ENCODE peak calls at places on chromosomes 5 and 9, in seven cellular contexts. J is HepG2, C is H1, O is GM12891, W is K562, Z is GM12878, H is SK-N-SH. Q is an unnamed sample.

GRCh38 chr9:81535542-81536241 is 153.7 kb downstream of the TLE1 start:
- DNase-seq in W (no peak), C (no peak), J (peak), H (no peak), Z (no peak), O (no peak), Q (no peak)

GRCh38 chr5:134957920-134958608 is 9.6 kb upstream of the CATSPER3 start:
- DNase-seq in O (no peak), W (no peak), C (no peak), J (no peak), Z (no peak), H (no peak), Q (no peak)

GRCh38 chr5:153636713-153637112 is 146.2 kb downstream of the GRIA1 start:
- DNase-seq in H (no peak), O (no peak), J (no peak), C (no peak), W (no peak), Z (no peak), Q (no peak)

GRCh38 chr9:110029422-110029814 is 178.5 kb downstream of the C9orf152 start:
- DNase-seq in Z (no peak), C (no peak), H (no peak), W (no peak), O (no peak), J (peak), Q (no peak)

GRCh38 chr9:135303280-135303647 is 176.3 kb upstream of the PPP1R26 start:
- DNase-seq in O (no peak), C (no peak), J (no peak), H (no peak), Z (no peak), W (no peak), Q (no peak)

GRCh38 chr9:129111762-129112151 is 542 bp downstream of the PTPA start:
- DNase-seq in C (no peak), J (peak), O (peak), W (peak), Z (no peak), H (peak), Q (no peak)

GRCh38 chr5:121384359-121384758 is 467.3 kb upstream of the FTMT start:
- DNase-seq in O (no peak), C (no peak), J (no peak), W (no peak), H (no peak), Z (no peak), Q (no peak)

GRCh38 chr9:135847833-135848232 is 59.5 kb downstream of the CAMSAP1 start:
- DNase-seq in W (no peak), C (no peak), J (no peak), O (no peak), Z (no peak), H (no peak), Q (no peak)

GRCh38 chr5:23433534-23434306 is 73.7 kb upstream of the PRDM9 start:
- DNase-seq in C (no peak), H (no peak), O (no peak), J (no peak), W (no peak), Z (no peak), Q (no peak)

GRCh38 chr5:139389701-139390638 is at the start of gene MZB1:
- DNase-seq in W (no peak), Z (peak), H (no peak), O (peak), C (no peak), J (no peak), Q (peak)

GRCh38 chr5:34905564-34905963 is 9.7 kb downstream of the RAD1 start:
- DNase-seq in O (no peak), H (peak), J (no peak), W (no peak), C (no peak), Z (no peak), Q (no peak)

GRCh38 chr5:73596705-73597328 is 29.2 kb upstream of the ARHGEF28 start:
- DNase-seq in W (peak), C (peak), J (peak), H (peak), O (no peak), Z (no peak), Q (no peak)

GRCh38 chr9:124110307-124110915 is 98.8 kb downstream of the LHX2 start:
- DNase-seq in C (peak), O (peak), H (no peak), J (peak), Z (no peak), W (peak), Q (peak)

GRCh38 chr5:169997736-169998284 is 17.5 kb upstream of the INSYN2B start:
- DNase-seq in Z (no peak), J (no peak), O (no peak), H (no peak), C (no peak), W (no peak), Q (no peak)

GRCh38 chr5:102879741-102880140 is 124.6 kb downstream of the PAM start:
- DNase-seq in W (no peak), C (no peak), Z (no peak), H (no peak), O (no peak), J (no peak), Q (no peak)

GRCh38 chr9:91033802-91034201 is 232.2 kb downstream of the SYK start:
- DNase-seq in J (peak), O (no peak), Z (no peak), C (peak), H (no peak), W (peak), Q (no peak)

GRCh38 chr9:11646831-11647230 is 1034.0 kb upstream of the PTPRD start:
- DNase-seq in H (no peak), O (no peak), Z (no peak), W (no peak), J (no peak), C (no peak), Q (no peak)

GRCh38 chr5:151014680-151015343 is 5.6 kb upstream of the GPX3 start:
- DNase-seq in J (peak), O (no peak), W (no peak), Z (no peak), C (no peak), H (no peak), Q (no peak)

GRCh38 chr9:123643518-123643917 is 286.4 kb downstream of the DENND1A start:
- DNase-seq in H (no peak), C (no peak), Z (no peak), O (no peak), J (no peak), W (no peak), Q (no peak)

GRCh38 chr9:2271426-2271825 is 256.3 kb downstream of the SMARCA2 start:
- DNase-seq in C (no peak), O (peak), W (peak), J (no peak), Z (peak), H (peak), Q (peak)

GRCh38 chr5:27437594-27438200 is 399.3 kb upstream of the CDH9 start:
- DNase-seq in H (no peak), C (no peak), W (no peak), Z (no peak), O (no peak), J (no peak), Q (no peak)

GRCh38 chr5:145598184-145598583 is 237.0 kb downstream of the PRELID2 start:
- DNase-seq in C (no peak), O (no peak), H (no peak), Z (no peak), J (no peak), W (no peak), Q (no peak)

GRCh38 chr9:133906218-133906617 is 85.9 kb downstream of the VAV2 start:
- DNase-seq in H (no peak), Z (no peak), W (no peak), O (no peak), C (no peak), J (no peak), Q (no peak)

GRCh38 chr5:143195496-143195895 is 208.0 kb downstream of the NR3C1 start:
- DNase-seq in Z (no peak), O (no peak), J (no peak), H (no peak), W (no peak), C (no peak), Q (no peak)

GRCh38 chr5:115557667-115558387 is 13.3 kb upstream of the FEM1C start:
- DNase-seq in J (peak), H (no peak), Z (no peak), O (no peak), W (no peak), C (no peak), Q (no peak)

GRCh38 chr5:177455036-177455660 is 8.5 kb downstream of the PRR7 start:
- DNase-seq in J (peak), W (peak), Z (no peak), H (peak), O (peak), C (peak), Q (peak)

GRCh38 chr5:60671899-60672692 is 27.9 kb downstream of the DEPDC1B start:
- DNase-seq in W (no peak), J (peak), C (no peak), H (no peak), O (no peak), Z (no peak), Q (no peak)

GRCh38 chr5:54718647-54719046 is 201.1 kb downstream of the SNX18 start:
- DNase-seq in H (no peak), O (no peak), J (no peak), Z (no peak), W (no peak), C (no peak), Q (no peak)

GRCh38 chr9:27548055-27548741 is 18.6 kb upstream of the MOB3B start:
- DNase-seq in W (no peak), H (peak), J (no peak), C (no peak), Z (no peak), O (no peak), Q (no peak)

GRCh38 chr5:110248921-110249320 is 477.6 kb downstream of the TMEM232 start:
- DNase-seq in J (no peak), H (no peak), O (no peak), C (no peak), W (no peak), Z (no peak), Q (no peak)

GRCh38 chr9:6133346-6134063 is 82.1 kb upstream of the IL33 start:
- DNase-seq in Z (peak), J (no peak), O (peak), C (no peak), H (no peak), W (no peak), Q (peak)
- TF ChIP-seq TAF1 in Z (no peak), J (no peak), O (no peak), C (no peak), H (no peak), W (no peak), Q (no peak)

GRCh38 chr5:10577371-10578291 is 13.8 kb downstream of the ANKRD33B start:
- DNase-seq in Z (no peak), W (peak), H (no peak), J (no peak), O (no peak), C (no peak), Q (no peak)
- TF ChIP-seq POLR2AphosphoS5 in Z (no peak), W (peak), H (no peak), J (no peak), O (no peak), C (no peak), Q (no peak)

DNA sequence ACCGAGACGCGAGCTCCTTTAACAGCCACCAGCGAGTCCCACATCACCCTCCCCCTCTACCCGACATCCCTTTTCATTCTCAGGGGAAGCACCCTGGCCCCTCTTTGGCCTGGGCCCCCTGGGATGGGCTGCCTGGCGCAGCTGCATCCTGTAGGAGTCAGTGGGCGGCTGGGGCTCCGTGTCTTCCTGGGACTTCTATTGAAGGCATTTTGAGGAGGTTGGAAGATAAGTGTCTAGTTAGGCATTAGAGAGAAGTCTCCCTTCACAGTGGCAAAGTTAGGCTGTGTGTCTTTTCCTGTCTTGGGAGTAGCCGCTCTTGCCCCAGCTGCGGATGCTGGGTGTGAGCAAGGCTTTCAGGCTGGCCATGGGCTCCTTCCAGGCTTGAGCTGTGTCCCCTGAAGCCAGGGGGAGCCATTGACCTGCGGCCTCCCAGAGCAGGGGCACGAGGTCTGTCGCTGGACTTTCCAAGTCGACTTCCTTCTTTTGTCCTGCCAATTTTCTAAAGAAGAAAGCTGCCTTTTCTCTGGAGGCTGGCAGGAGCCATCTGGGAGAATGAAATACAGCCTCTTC is 18.6 kb upstream of the NKD2 start:
- DNase-seq in Z (no peak), W (peak), O (no peak), C (peak), H (peak), J (no peak), Q (no peak)
- TF ChIP-seq TAF1 in Z (no peak), W (no peak), O (no peak), C (no peak), H (no peak), J (no peak), Q (no peak)

DNA sequence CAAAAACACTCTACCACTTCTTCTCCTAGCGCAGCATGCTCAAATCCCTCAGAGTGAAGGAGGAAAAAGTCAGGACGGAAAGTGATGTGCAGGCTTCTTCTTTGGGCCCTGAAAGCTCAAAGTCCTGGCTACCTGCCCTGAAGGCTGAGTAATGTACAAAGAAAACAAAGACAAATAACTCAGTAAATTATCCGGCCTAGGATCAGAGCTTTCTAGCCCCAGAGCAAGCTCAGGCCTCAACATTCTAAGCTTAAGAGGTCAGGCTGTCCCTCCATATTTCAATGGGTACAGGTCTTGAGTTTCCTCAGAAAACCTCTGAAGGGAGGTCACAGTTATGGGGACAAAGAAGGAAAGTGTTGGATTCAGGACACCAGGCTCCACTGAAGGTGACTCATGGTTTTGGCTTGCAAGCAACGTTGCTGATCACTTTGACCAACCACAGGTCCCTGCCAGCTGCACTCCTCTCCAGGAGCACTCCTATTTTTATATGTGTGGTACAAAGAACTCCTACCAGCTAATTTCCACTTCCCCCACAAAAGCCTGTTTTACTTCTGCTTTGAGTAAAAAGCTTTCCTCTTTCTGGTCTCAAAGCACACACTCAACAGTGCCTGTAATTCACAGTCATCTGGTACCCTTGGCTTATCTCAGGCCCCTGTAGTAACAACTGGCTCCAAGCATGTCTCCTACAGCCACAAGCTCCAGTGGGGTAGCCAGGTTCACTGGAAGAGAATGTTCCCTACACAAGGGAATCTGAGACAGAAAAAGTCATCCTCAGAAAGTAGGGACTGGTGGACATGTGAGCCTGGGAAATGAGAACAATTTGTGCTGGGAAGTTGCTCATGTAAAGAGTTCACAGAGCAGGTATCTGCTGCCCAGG is 115.7 kb downstream of the UGCG start:
- DNase-seq in C (no peak), Z (peak), H (no peak), W (peak), J (peak), O (no peak), Q (peak)
- TF ChIP-seq POLR2AphosphoS5 in C (no peak), Z (peak), H (peak), W (no peak), J (no peak), O (peak), Q (peak)

GRCh38 chr5:178465228-178465860 is 124.8 kb downstream of the COL23A1 start:
- DNase-seq in H (no peak), C (no peak), O (no peak), Z (no peak), W (no peak), J (no peak), Q (no peak)
- TF ChIP-seq TAF1 in H (no peak), C (no peak), O (no peak), Z (no peak), W (no peak), J (no peak), Q (no peak)

GRCh38 chr9:83000765-83001164 is 62.2 kb downstream of the RASEF start:
- DNase-seq in H (no peak), O (no peak), W (no peak), J (no peak), C (no peak), Z (no peak), Q (no peak)

GRCh38 chr9:82991684-82992083 is 71.3 kb downstream of the RASEF start:
- DNase-seq in J (peak), W (no peak), C (no peak), H (peak), O (no peak), Z (no peak), Q (no peak)

GRCh38 chr9:82997471-82998140 is 65.3 kb downstream of the RASEF start:
- DNase-seq in W (no peak), C (no peak), O (no peak), Z (no peak), J (no peak), H (peak), Q (no peak)

GRCh38 chr9:82993856-82994605 is 68.9 kb downstream of the RASEF start:
- DNase-seq in J (no peak), H (no peak), W (no peak), C (no peak), Z (no peak), O (no peak), Q (no peak)

DNA sequence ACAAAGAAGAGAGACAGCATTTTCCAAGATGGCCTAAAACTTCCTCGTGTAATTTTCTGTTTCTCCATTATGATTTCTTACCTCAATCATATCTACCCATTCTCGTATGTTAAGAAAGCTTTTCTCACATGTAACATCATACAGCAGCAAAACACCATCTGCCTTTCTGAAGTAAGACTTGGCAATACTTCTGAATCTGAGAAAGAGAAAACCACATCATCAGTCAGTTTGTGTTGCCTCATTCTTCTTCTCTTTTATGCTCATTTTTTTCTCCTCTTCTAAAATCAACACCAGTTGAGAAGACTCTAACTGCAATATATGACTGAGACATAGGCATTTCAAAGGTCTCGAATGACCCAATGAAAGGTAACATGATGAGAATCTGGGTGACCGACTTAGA is 66.0 kb downstream of the RASEF start:
- DNase-seq in C (no peak), H (no peak), Z (no peak), J (no peak), W (no peak), O (no peak), Q (no peak)
- TF ChIP-seq POLR2AphosphoS5 in C (no peak), H (no peak), Z (no peak), J (no peak), W (no peak), O (no peak), Q (no peak)

GRCh38 chr9:37903831-37904646 is at the start of gene SLC25A51:
- DNase-seq in O (peak), J (peak), W (peak), Z (peak), H (peak), C (peak), Q (peak)
- TF ChIP-seq TAF1 in O (peak), J (peak), W (peak), Z (peak), H (peak), C (peak), Q (peak)

GRCh38 chr5:76402880-76403712 is at the start of gene IQGAP2:
- DNase-seq in H (peak), O (peak), W (peak), Z (no peak), J (peak), C (peak), Q (peak)
- TF ChIP-seq POLR2AphosphoS5 in H (no peak), O (peak), W (peak), Z (no peak), J (peak), C (no peak), Q (no peak)

GRCh38 chr9:86766912-86767311 is 180.4 kb downstream of the GAS1 start:
- DNase-seq in O (no peak), C (no peak), W (no peak), H (no peak), Z (no peak), J (peak), Q (no peak)
- TF ChIP-seq TAF1 in O (no peak), C (no peak), W (no peak), H (no peak), Z (no peak), J (no peak), Q (no peak)